ENCODE peak calls at places on chromosomes 12 and 14, in ten cellular contexts. I is amniotic stem cell; C is WTC11; J is CD8-positive, alpha-beta T cell; Z is astrocyte of the hippocampus; V is AG08396; N is posterior cingulate gyrus; S is NCI-H1092; O is GM04504; A is CD4-positive, alpha-beta T cell. W is an unnamed sample.

GRCh38 chr12:89245090-89245489 is 107.2 kb downstream of the DUSP6 start:
- DNase-seq in I (no peak), C (no peak), J (no peak), Z (peak), V (peak), N (no peak), S (no peak), O (no peak), A (peak), W (no peak)

GRCh38 chr12:65567820-65568219 is 256.5 kb upstream of the HMGA2 start:
- DNase-seq in I (no peak), C (no peak), J (no peak), Z (no peak), V (no peak), N (no peak), S (no peak), O (no peak), A (no peak), W (peak)

GRCh38 chr14:93207468-93208308 is 632 bp downstream of the UBR7 start:
- DNase-seq in I (peak), C (peak), J (no peak), Z (peak), V (peak), N (no peak), S (peak), O (no peak), A (no peak), W (no peak)

GRCh38 chr12:2941524-2941923 is 17.7 kb upstream of the TEAD4 start:
- DNase-seq in I (no peak), C (no peak), J (no peak), Z (peak), V (no peak), N (no peak), S (no peak), O (no peak), A (no peak), W (no peak)

GRCh38 chr12:130514149-130514551 is 176.5 kb downstream of the PIWIL1 start:
- DNase-seq in I (no peak), C (peak), J (no peak), Z (no peak), V (no peak), N (no peak), S (peak), O (no peak), A (no peak), W (no peak)

GRCh38 chr12:85413266-85413665 is 133.2 kb downstream of the ALX1 start:
- DNase-seq in I (no peak), C (no peak), J (no peak), Z (no peak), V (no peak), N (no peak), S (no peak), O (no peak), A (no peak), W (no peak)

GRCh38 chr12:130960787-130961186 is 7.1 kb downstream of the ADGRD1 start:
- DNase-seq in I (no peak), C (no peak), J (no peak), Z (no peak), V (no peak), N (no peak), S (no peak), O (no peak), A (no peak), W (no peak)

GRCh38 chr12:34391771-34392581 is 369.7 kb downstream of the ALG10 start:
- DNase-seq in I (no peak), C (no peak), J (no peak), Z (no peak), V (no peak), N (peak), S (no peak), O (no peak), A (no peak), W (no peak)

GRCh38 chr12:9227953-9228352 is 19.8 kb upstream of the PZP start:
- DNase-seq in I (no peak), C (no peak), J (no peak), Z (no peak), V (no peak), N (no peak), S (no peak), O (no peak), A (no peak), W (no peak)

GRCh38 chr14:25833341-25834121 is 764.3 kb downstream of the NOVA1 start:
- DNase-seq in I (no peak), C (peak), J (no peak), Z (peak), V (no peak), N (peak), S (peak), O (no peak), A (no peak), W (peak)

GRCh38 chr12:94938583-94938982 is 64.9 kb downstream of the NDUFA12 start:
- DNase-seq in I (no peak), C (no peak), J (no peak), Z (no peak), V (no peak), N (no peak), S (no peak), O (no peak), A (no peak), W (no peak)

GRCh38 chr12:46384451-46385301 is 12.1 kb upstream of the SLC38A2 start:
- DNase-seq in I (no peak), C (no peak), J (no peak), Z (no peak), V (no peak), N (no peak), S (no peak), O (no peak), A (no peak), W (no peak)

GRCh38 chr14:90388437-90388836 is 8.4 kb upstream of the CALM1 start:
- DNase-seq in I (peak), C (peak), J (no peak), Z (peak), V (peak), N (no peak), S (no peak), O (no peak), A (no peak), W (no peak)

GRCh38 chr14:22096511-22096890 is 422.9 kb upstream of the OR4E1 start:
- DNase-seq in I (no peak), C (no peak), J (no peak), Z (no peak), V (no peak), N (no peak), S (no peak), O (no peak), A (no peak), W (no peak)

GRCh38 chr14:69354383-69355154 is 43.5 kb downstream of the ERH start:
- DNase-seq in I (no peak), C (no peak), J (no peak), Z (no peak), V (no peak), N (no peak), S (no peak), O (no peak), A (peak), W (peak)

GRCh38 chr12:110930348-110931314 is 10.3 kb upstream of the MYL2 start:
- DNase-seq in I (no peak), C (no peak), J (no peak), Z (no peak), V (no peak), N (no peak), S (no peak), O (no peak), A (no peak), W (no peak)

GRCh38 chr12:111428081-111428727 is 22.5 kb downstream of the SH2B3 start:
- DNase-seq in I (no peak), C (no peak), J (no peak), Z (no peak), V (no peak), N (no peak), S (no peak), O (no peak), A (no peak), W (no peak)

GRCh38 chr14:92513966-92514843 is 624 bp downstream of the RIN3 start:
- DNase-seq in I (no peak), C (peak), J (peak), Z (peak), V (peak), N (no peak), S (no peak), O (no peak), A (peak), W (no peak)

GRCh38 chr12:101698782-101699347 is 1.4 kb downstream of the CHPT1 start:
- DNase-seq in I (no peak), C (no peak), J (no peak), Z (peak), V (peak), N (no peak), S (no peak), O (no peak), A (no peak), W (no peak)

GRCh38 chr14:100471451-100472093 is 115.6 kb downstream of the BEGAIN start:
- DNase-seq in I (no peak), C (no peak), J (no peak), Z (peak), V (no peak), N (no peak), S (no peak), O (no peak), A (no peak), W (no peak)

GRCh38 chr12:26767865-26768264 is 65.1 kb downstream of the ITPR2 start:
- DNase-seq in I (no peak), C (no peak), J (no peak), Z (no peak), V (no peak), N (no peak), S (no peak), O (no peak), A (no peak), W (no peak)

GRCh38 chr12:12156116-12156515 is 85.4 kb downstream of the BCL2L14 start:
- DNase-seq in I (no peak), C (no peak), J (no peak), Z (no peak), V (no peak), N (no peak), S (peak), O (no peak), A (no peak), W (no peak)

GRCh38 chr14:63453443-63453936 is 89.7 kb downstream of the PPP2R5E start:
- DNase-seq in I (no peak), C (no peak), J (no peak), Z (peak), V (no peak), N (no peak), S (no peak), O (no peak), A (no peak), W (no peak)

GRCh38 chr14:89164168-89165074 is 252.6 kb downstream of the FOXN3 start:
- DNase-seq in I (no peak), C (no peak), J (no peak), Z (no peak), V (no peak), N (no peak), S (no peak), O (no peak), A (no peak), W (no peak)

W was measured in prostate gland.